ENCODE peak calls at places on chromosomes 13 and 19, in five cellular contexts. Y is fibroblast of lung; M is CD8-positive, alpha-beta T cell; S is omental fat pad; O is brain microvascular endothelial cell. A is an unnamed sample.

GRCh38 chr19:399370-399769 is 9.6 kb downstream of the C2CD4C start:
- DNase-seq in S (no peak), O (no peak), M (no peak), Y (no peak), A (no peak)

GRCh38 chr13:27128825-27129627 is 42.6 kb downstream of the USP12 start:
- DNase-seq in S (no peak), M (no peak), Y (no peak), O (no peak), A (peak; percentile 6)

GRCh38 chr13:62879071-62879470 is 1463.4 kb upstream of the PCDH20 start:
- DNase-seq in O (peak; percentile 12), Y (peak; percentile 5), M (no peak), S (no peak), A (no peak)

GRCh38 chr13:109281017-109281416 is 505.4 kb downstream of the IRS2 start:
- DNase-seq in Y (no peak), S (no peak), M (no peak), O (no peak), A (no peak)

GRCh38 chr19:40633207-40633606 is 32.0 kb downstream of the LTBP4 start:
- DNase-seq in Y (peak; percentile 48), S (no peak), O (peak; percentile 47), M (no peak), A (peak; percentile 48)

GRCh38 chr19:7970716-7971448 is 27.4 kb upstream of the TIMM44 start:
- DNase-seq in M (no peak), O (peak; percentile 20), Y (peak; percentile 43), S (no peak), A (no peak)

GRCh38 chr13:85828094-85828684 is 29.0 kb upstream of the SLITRK6 start:
- DNase-seq in M (no peak), O (peak; percentile 6), Y (peak; percentile 52), S (no peak), A (no peak)

GRCh38 chr13:89518289-89519077 is 1829.0 kb upstream of the MIR17HG start:
- DNase-seq in S (no peak), O (no peak), Y (no peak), M (no peak), A (no peak)

GRCh38 chr19:31586282-31586681 is 237.0 kb upstream of the TSHZ3 start:
- DNase-seq in Y (peak; percentile 82), O (no peak), S (no peak), M (no peak), A (peak; percentile 2)

GRCh38 chr13:82678052-82678451 is 1204.2 kb downstream of the SLITRK1 start:
- DNase-seq in O (no peak), S (no peak), Y (no peak), M (no peak), A (no peak)

GRCh38 chr19:4399871-4400768 is at the start of gene SH3GL1:
- DNase-seq in Y (peak; percentile 93), S (peak; percentile 83), M (peak; percentile 86), O (peak; percentile 76), A (peak; percentile 74)

DNA sequence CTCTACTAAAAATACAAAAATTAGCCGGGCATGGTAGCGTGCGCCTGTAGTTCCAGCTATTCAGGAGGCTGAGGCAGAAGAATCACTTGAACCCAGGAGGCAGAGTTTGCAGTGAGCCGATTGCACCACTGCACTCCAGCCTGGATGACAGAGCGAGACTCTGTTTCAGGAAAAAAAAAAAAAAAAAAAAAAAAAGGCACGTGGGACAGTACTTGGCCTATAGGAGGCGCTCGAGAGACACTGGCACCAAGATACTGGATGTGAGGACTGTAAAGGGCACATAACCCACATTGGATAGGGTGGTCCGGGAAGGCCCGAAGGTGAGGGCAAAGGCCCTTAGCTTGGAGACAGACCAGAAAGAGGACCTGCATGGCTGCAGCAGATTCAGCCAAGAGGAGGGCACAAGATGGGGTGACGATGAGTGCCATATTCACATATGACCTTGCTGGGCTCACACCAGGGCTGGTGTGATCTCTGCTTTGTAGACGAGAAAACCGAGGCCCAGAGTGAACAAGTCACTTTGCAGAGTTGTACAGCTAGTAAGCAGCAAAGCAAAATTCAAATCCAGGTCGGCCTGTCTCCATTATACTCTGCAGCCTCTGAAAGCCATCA is 89.4 kb downstream of the DPF1 start:
- DNase-seq in S (no peak), O (peak; percentile 32), M (no peak), Y (peak; percentile 55), A (peak; percentile 24)
- TF ChIP-seq CTCF in S (no peak), O (peak; percentile 79), M (peak; percentile 45), Y (peak; percentile 74), A (peak; percentile 89)

GRCh38 chr13:79680485-79680884 is 199.5 kb downstream of the NDFIP2 start:
- DNase-seq in O (no peak), M (no peak), Y (no peak), S (no peak), A (no peak)
- TF ChIP-seq CTCF in O (no peak), M (no peak), Y (no peak), S (no peak), A (no peak)

GRCh38 chr13:80924596-80924995 is 583.7 kb upstream of the SPRY2 start:
- DNase-seq in Y (peak; percentile 59), M (no peak), S (no peak), O (peak; percentile 76), A (no peak)
- TF ChIP-seq CTCF in Y (no peak), M (no peak), S (no peak), O (no peak), A (no peak)

GRCh38 chr13:99436013-99436412 is 65.3 kb upstream of the TM9SF2 start:
- DNase-seq in S (no peak), Y (no peak), M (no peak), O (no peak), A (no peak)

GRCh38 chr13:99436686-99437416 is 64.4 kb upstream of the TM9SF2 start:
- DNase-seq in S (peak; percentile 88), Y (peak; percentile 82), M (peak; percentile 95), O (peak; percentile 88), A (peak; percentile 66)

GRCh38 chr13:99433543-99434075 is 67.7 kb upstream of the TM9SF2 start:
- DNase-seq in Y (no peak), S (no peak), M (peak; percentile 20), O (no peak), A (no peak)

GRCh38 chr13:99434258-99434788 is 66.9 kb upstream of the TM9SF2 start:
- DNase-seq in Y (no peak), S (no peak), M (peak; percentile 94), O (no peak), A (no peak)

DNA sequence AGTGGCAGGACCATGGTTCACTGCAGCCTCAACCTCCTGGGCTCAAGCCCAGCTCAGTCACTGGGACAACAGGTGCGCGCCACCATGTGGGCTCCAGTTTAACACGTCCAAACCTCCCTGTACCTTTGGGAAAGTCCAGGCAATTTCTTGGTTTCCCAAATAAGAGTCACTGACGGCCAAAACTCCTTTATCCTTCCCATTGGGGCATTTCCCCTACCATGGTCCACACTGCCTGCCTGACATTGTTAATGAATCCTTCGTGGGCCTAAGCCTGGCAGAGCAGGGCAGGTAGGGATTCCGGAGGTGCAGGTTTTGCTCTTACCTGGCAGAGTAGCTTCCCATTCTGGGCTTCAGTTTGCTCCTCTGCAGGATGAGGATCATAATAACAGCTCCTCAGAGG is 66.2 kb upstream of the TM9SF2 start:
- DNase-seq in S (no peak), Y (no peak), M (no peak), O (no peak), A (no peak)
- TF ChIP-seq CTCF in S (no peak), Y (no peak), M (no peak), O (no peak), A (no peak)

GRCh38 chr13:84455143-84455905 is 573.0 kb upstream of the SLITRK1 start:
- DNase-seq in M (no peak), O (no peak), S (no peak), Y (no peak), A (no peak)
- TF ChIP-seq CTCF in M (no peak), O (peak; percentile 16), S (no peak), Y (no peak), A (no peak)

GRCh38 chr13:95156208-95156607 is 145.0 kb downstream of the ABCC4 start:
- DNase-seq in S (no peak), O (peak; percentile 36), M (no peak), Y (peak; percentile 61), A (peak; percentile 31)
- TF ChIP-seq CTCF in S (no peak), O (peak; percentile 54), M (no peak), Y (peak; percentile 44), A (peak; percentile 76)

A was measured in HFFc6.